ENCODE peak calls at places on chromosomes 16 and 17, in five cellular contexts. H is fibroblast of lung; Y is CD8-positive, alpha-beta T cell; C is WERI-Rb-1; L is ovary. S is an unnamed sample. For H3K27me3, the result is how much of the 10 kb centered on the place peaks cover.

GRCh38 chr16:50603206-50604064 is 55.2 kb downstream of the NKD1 start:
- DNase-seq in H (peak), Y (no peak), C (no peak), L (peak), S (no peak)

GRCh38 chr16:30054959-30055553 is 10.5 kb upstream of the ALDOA start:
- DNase-seq in L (no peak), H (no peak), Y (peak), C (peak), S (no peak)

GRCh38 chr16:81796035-81796434 is 16.9 kb downstream of the PLCG2 start:
- DNase-seq in L (no peak), H (no peak), C (no peak), Y (no peak), S (peak)

GRCh38 chr16:77234611-77235010 is 35.4 kb downstream of the SYCE1L start:
- DNase-seq in C (peak), H (no peak), Y (no peak), L (no peak), S (no peak)

GRCh38 chr16:75762746-75763145 is 36.5 kb upstream of the CPHXL start:
- DNase-seq in Y (no peak), C (no peak), L (no peak), H (no peak), S (no peak)

GRCh38 chr17:53148058-53148457 is 674.7 kb upstream of the KIF2B start:
- DNase-seq in H (no peak), C (no peak), L (no peak), Y (no peak), S (no peak)

GRCh38 chr17:81286491-81287145 is 8.5 kb downstream of the SLC38A10 start:
- DNase-seq in C (no peak), H (no peak), Y (no peak), L (no peak), S (no peak)

GRCh38 chr17:73546770-73547345 is 97.4 kb downstream of the SDK2 start:
- DNase-seq in C (peak), Y (peak), H (no peak), L (no peak), S (no peak)

GRCh38 chr16:73124665-73125064 is 76.7 kb upstream of the ZFHX3 start:
- DNase-seq in H (no peak), L (no peak), Y (no peak), C (no peak), S (no peak)

GRCh38 chr17:50020841-50021599 is 26.0 kb upstream of the DLX3 start:
- DNase-seq in L (no peak), H (no peak), C (no peak), Y (no peak), S (no peak)

GRCh38 chr16:59210955-59211541 is 476.9 kb upstream of the GOT2 start:
- DNase-seq in Y (no peak), L (no peak), H (peak), C (no peak), S (no peak)

GRCh38 chr16:66752958-66753357 is 1.5 kb upstream of the DYNC1LI2 start:
- DNase-seq in H (no peak), Y (no peak), C (no peak), L (no peak), S (no peak)

GRCh38 chr17:44361292-44362055 is 2.2 kb downstream of the FAM171A2 start:
- DNase-seq in Y (no peak), H (no peak), C (peak), L (no peak), S (no peak)

GRCh38 chr17:49932131-49932723 is 36.8 kb upstream of the DLX4 start:
- DNase-seq in H (no peak), C (peak), Y (no peak), L (no peak), S (no peak)

GRCh38 chr17:9484789-9485188 is 90.8 kb downstream of the STX8 start:
- DNase-seq in Y (no peak), L (no peak), C (no peak), H (peak), S (no peak)

GRCh38 chr17:12918132-12918531 is 99.7 kb downstream of the ELAC2 start:
- DNase-seq in C (no peak), L (no peak), H (no peak), Y (no peak), S (peak)

GRCh38 chr17:81116704-81117103 is 48.6 kb upstream of the PVALEF start:
- DNase-seq in Y (no peak), L (no peak), H (no peak), C (no peak), S (no peak)

GRCh38 chr17:57554826-57555635 is 190.1 kb downstream of the CCDC182 start:
- DNase-seq in L (no peak), H (no peak), C (no peak), Y (no peak), S (no peak)

GRCh38 chr17:19753049-19753444 is 4.9 kb upstream of the ALDH3A1 start:
- DNase-seq in Y (no peak), C (no peak), L (no peak), H (peak), S (no peak)

GRCh38 chr16:4208529-4208835 is 33.4 kb downstream of the SRL start:
- DNase-seq in C (peak), L (no peak), H (no peak), Y (no peak), S (no peak)

GRCh38 chr17:17060001-17060929 is 18.0 kb downstream of the MPRIP start:
- DNase-seq in C (no peak), H (no peak), L (no peak), Y (no peak), S (no peak)

GRCh38 chr17:1168537-1169234 is 11.1 kb downstream of the ABR start:
- DNase-seq in H (no peak), L (no peak), Y (no peak), C (no peak), S (no peak)

GRCh38 chr16:69772560-69773254 is 10.6 kb downstream of the WWP2 start:
- DNase-seq in C (no peak), L (no peak), Y (no peak), H (peak), S (no peak)

GRCh38 chr17:33927732-33928133 is 327.4 kb upstream of the CCL2 start:
- DNase-seq in H (peak), C (no peak), L (no peak), Y (no peak), S (no peak)

GRCh38 chr16:1163567-1164055 is 10.7 kb downstream of the CACNA1H start:
- DNase-seq in Y (no peak), H (peak), C (no peak), L (no peak), S (no peak)

DNA sequence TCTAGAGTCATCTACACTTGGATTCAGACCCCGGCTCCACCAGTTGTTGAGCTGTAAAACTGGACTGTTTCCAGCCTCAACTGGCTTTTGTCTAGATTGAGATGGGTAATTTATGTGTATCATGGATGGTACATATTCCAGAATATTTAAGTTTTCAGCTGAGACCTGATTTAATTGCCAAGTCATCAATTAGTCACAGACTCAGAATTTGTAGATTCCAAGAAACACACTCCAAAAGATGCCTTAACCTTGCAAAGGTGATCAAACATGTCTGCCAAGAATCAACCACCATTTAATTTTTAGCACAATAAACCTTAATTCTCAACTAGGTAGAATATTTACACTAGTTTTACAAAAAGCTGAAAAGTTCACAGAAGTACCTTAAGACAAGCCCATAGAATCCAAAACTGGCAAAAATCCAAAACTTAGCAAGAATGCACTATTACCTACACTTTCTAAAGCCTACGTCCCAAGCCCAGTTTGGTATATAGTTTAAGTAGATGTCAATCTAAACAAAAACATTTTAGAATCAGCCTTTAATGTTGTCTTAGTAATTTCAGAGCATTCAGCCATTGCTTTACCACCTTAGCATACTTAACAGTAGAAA is 17.7 kb downstream of the SIAH1 start:
- DNase-seq in H (peak), L (no peak), Y (no peak), C (no peak), S (no peak)
- H3K27ac ChIP-seq in H (peak), L (no peak), Y (no peak), C (no peak), S (peak)

GRCh38 chr16:85057212-85057889 is 29.8 kb downstream of the KIAA0513 start:
- DNase-seq in L (no peak), C (peak), Y (no peak), H (no peak), S (no peak)
- TF ChIP-seq CTCF in L (no peak), C (peak), Y (no peak), H (no peak), S (no peak)

GRCh38 chr16:86087011-86087453 is 188.1 kb downstream of the IRF8 start:
- DNase-seq in H (no peak), Y (no peak), C (no peak), L (no peak), S (no peak)
- H3K27me3 ChIP-seq in H (under half), Y (under half), C (under half), L (under half), S (under half)

GRCh38 chr16:67928147-67928546 is 3.5 kb downstream of the CTRL start:
- DNase-seq in Y (no peak), H (no peak), L (no peak), C (no peak), S (no peak)
- H3K27ac ChIP-seq in Y (no peak), H (no peak), L (no peak), C (no peak), S (peak)